ENCODE peak calls at places on chromosomes 16 and 17, in ten cellular contexts. One of them, this sample, is unnamed.

GRCh38 chr17:45247429-45248131 is 14.3 kb downstream of the SPATA32 start:
- DNase-seq in OCI-LY7: peak
- DNase-seq in sigmoid colon: peak
- DNase-seq in stimulated activated CD4-positive, alpha-beta T cell treated with anti-CD3 and anti-CD28 coated beads, Interleukin-1b, Interleukin-23, amount 100 ng/mL, for 24 hours: peak
- DNase-seq in psoas muscle: peak
- DNase-seq in GM18507: peak
- DNase-seq in SK-N-MC: no peak
- DNase-seq in HTR-8/SVneo: peak
- DNase-seq in CD4-positive, CD25-positive, alpha-beta regulatory T cell: peak
- DNase-seq in NCI-H69: peak
- DNase-seq in this sample: peak

GRCh38 chr17:57502696-57503307 is 242.3 kb downstream of the CCDC182 start:
- DNase-seq in stimulated activated CD4-positive, alpha-beta T cell treated with anti-CD3 and anti-CD28 coated beads, Interleukin-1b, Interleukin-23, amount 100 ng/mL, for 24 hours: no peak
- DNase-seq in SK-N-MC: no peak
- DNase-seq in HTR-8/SVneo: no peak
- DNase-seq in GM18507: no peak
- DNase-seq in CD4-positive, CD25-positive, alpha-beta regulatory T cell: no peak
- DNase-seq in NCI-H69: peak
- DNase-seq in OCI-LY7: no peak
- DNase-seq in sigmoid colon: no peak
- DNase-seq in psoas muscle: no peak
- DNase-seq in this sample: no peak

GRCh38 chr17:21452377-21453143 is 76.4 kb downstream of the KCNJ12 start:
- DNase-seq in OCI-LY7: peak
- DNase-seq in sigmoid colon: peak
- DNase-seq in stimulated activated CD4-positive, alpha-beta T cell treated with anti-CD3 and anti-CD28 coated beads, Interleukin-1b, Interleukin-23, amount 100 ng/mL, for 24 hours: no peak
- DNase-seq in HTR-8/SVneo: no peak
- DNase-seq in CD4-positive, CD25-positive, alpha-beta regulatory T cell: peak
- DNase-seq in SK-N-MC: no peak
- DNase-seq in psoas muscle: peak
- DNase-seq in GM18507: no peak
- DNase-seq in NCI-H69: peak
- DNase-seq in this sample: no peak

GRCh38 chr17:37417852-37418251 is 11.2 kb downstream of the TADA2A start:
- DNase-seq in stimulated activated CD4-positive, alpha-beta T cell treated with anti-CD3 and anti-CD28 coated beads, Interleukin-1b, Interleukin-23, amount 100 ng/mL, for 24 hours: no peak
- DNase-seq in CD4-positive, CD25-positive, alpha-beta regulatory T cell: no peak
- DNase-seq in OCI-LY7: no peak
- DNase-seq in NCI-H69: no peak
- DNase-seq in psoas muscle: no peak
- DNase-seq in HTR-8/SVneo: no peak
- DNase-seq in SK-N-MC: no peak
- DNase-seq in sigmoid colon: no peak
- DNase-seq in GM18507: no peak
- DNase-seq in this sample: no peak

GRCh38 chr16:3074860-3075545 is 9.6 kb downstream of the IL32 start:
- DNase-seq in sigmoid colon: no peak
- DNase-seq in HTR-8/SVneo: no peak
- DNase-seq in psoas muscle: peak
- DNase-seq in OCI-LY7: peak
- DNase-seq in stimulated activated CD4-positive, alpha-beta T cell treated with anti-CD3 and anti-CD28 coated beads, Interleukin-1b, Interleukin-23, amount 100 ng/mL, for 24 hours: no peak
- DNase-seq in GM18507: no peak
- DNase-seq in NCI-H69: no peak
- DNase-seq in CD4-positive, CD25-positive, alpha-beta regulatory T cell: peak
- DNase-seq in SK-N-MC: no peak
- DNase-seq in this sample: no peak

GRCh38 chr17:67636841-67637240 is 80.9 kb upstream of the NOL11 start:
- DNase-seq in sigmoid colon: no peak
- DNase-seq in SK-N-MC: no peak
- DNase-seq in HTR-8/SVneo: no peak
- DNase-seq in psoas muscle: no peak
- DNase-seq in OCI-LY7: no peak
- DNase-seq in stimulated activated CD4-positive, alpha-beta T cell treated with anti-CD3 and anti-CD28 coated beads, Interleukin-1b, Interleukin-23, amount 100 ng/mL, for 24 hours: no peak
- DNase-seq in CD4-positive, CD25-positive, alpha-beta regulatory T cell: no peak
- DNase-seq in NCI-H69: no peak
- DNase-seq in GM18507: no peak
- DNase-seq in this sample: no peak

GRCh38 chr16:2429771-2430663 is 770 bp downstream of the CCNF start:
- DNase-seq in SK-N-MC: no peak
- DNase-seq in HTR-8/SVneo: no peak
- DNase-seq in NCI-H69: peak
- DNase-seq in psoas muscle: peak
- DNase-seq in CD4-positive, CD25-positive, alpha-beta regulatory T cell: no peak
- DNase-seq in sigmoid colon: no peak
- DNase-seq in stimulated activated CD4-positive, alpha-beta T cell treated with anti-CD3 and anti-CD28 coated beads, Interleukin-1b, Interleukin-23, amount 100 ng/mL, for 24 hours: no peak
- DNase-seq in GM18507: no peak
- DNase-seq in OCI-LY7: peak
- DNase-seq in this sample: no peak

GRCh38 chr16:70160388-70160787 is 13.2 kb upstream of the CLEC18C start:
- DNase-seq in sigmoid colon: no peak
- DNase-seq in SK-N-MC: no peak
- DNase-seq in OCI-LY7: no peak
- DNase-seq in NCI-H69: no peak
- DNase-seq in GM18507: no peak
- DNase-seq in CD4-positive, CD25-positive, alpha-beta regulatory T cell: no peak
- DNase-seq in stimulated activated CD4-positive, alpha-beta T cell treated with anti-CD3 and anti-CD28 coated beads, Interleukin-1b, Interleukin-23, amount 100 ng/mL, for 24 hours: no peak
- DNase-seq in HTR-8/SVneo: peak
- DNase-seq in psoas muscle: no peak
- DNase-seq in this sample: no peak

GRCh38 chr17:19705201-19705600 is 11.2 kb downstream of the SLC47A2 start:
- DNase-seq in OCI-LY7: no peak
- DNase-seq in GM18507: no peak
- DNase-seq in NCI-H69: no peak
- DNase-seq in SK-N-MC: no peak
- DNase-seq in sigmoid colon: no peak
- DNase-seq in stimulated activated CD4-positive, alpha-beta T cell treated with anti-CD3 and anti-CD28 coated beads, Interleukin-1b, Interleukin-23, amount 100 ng/mL, for 24 hours: no peak
- DNase-seq in HTR-8/SVneo: no peak
- DNase-seq in psoas muscle: no peak
- DNase-seq in CD4-positive, CD25-positive, alpha-beta regulatory T cell: no peak
- DNase-seq in this sample: no peak

GRCh38 chr16:69073181-69073669 is 32.2 kb upstream of the HAS3 start:
- DNase-seq in HTR-8/SVneo: peak
- DNase-seq in stimulated activated CD4-positive, alpha-beta T cell treated with anti-CD3 and anti-CD28 coated beads, Interleukin-1b, Interleukin-23, amount 100 ng/mL, for 24 hours: no peak
- DNase-seq in OCI-LY7: no peak
- DNase-seq in SK-N-MC: no peak
- DNase-seq in NCI-H69: peak
- DNase-seq in GM18507: no peak
- DNase-seq in CD4-positive, CD25-positive, alpha-beta regulatory T cell: no peak
- DNase-seq in psoas muscle: no peak
- DNase-seq in sigmoid colon: no peak
- DNase-seq in this sample: no peak

GRCh38 chr17:49621946-49622529 is 46.4 kb downstream of the NXPH3 start:
- DNase-seq in NCI-H69: no peak
- DNase-seq in HTR-8/SVneo: no peak
- DNase-seq in sigmoid colon: no peak
- DNase-seq in stimulated activated CD4-positive, alpha-beta T cell treated with anti-CD3 and anti-CD28 coated beads, Interleukin-1b, Interleukin-23, amount 100 ng/mL, for 24 hours: no peak
- DNase-seq in GM18507: no peak
- DNase-seq in CD4-positive, CD25-positive, alpha-beta regulatory T cell: no peak
- DNase-seq in OCI-LY7: no peak
- DNase-seq in SK-N-MC: no peak
- DNase-seq in psoas muscle: no peak
- DNase-seq in this sample: no peak

GRCh38 chr16:17070882-17071592 is 399.7 kb downstream of the XYLT1 start:
- DNase-seq in sigmoid colon: no peak
- DNase-seq in OCI-LY7: peak
- DNase-seq in NCI-H69: no peak
- DNase-seq in HTR-8/SVneo: no peak
- DNase-seq in GM18507: peak
- DNase-seq in psoas muscle: no peak
- DNase-seq in SK-N-MC: peak
- DNase-seq in stimulated activated CD4-positive, alpha-beta T cell treated with anti-CD3 and anti-CD28 coated beads, Interleukin-1b, Interleukin-23, amount 100 ng/mL, for 24 hours: peak
- DNase-seq in CD4-positive, CD25-positive, alpha-beta regulatory T cell: peak
- DNase-seq in this sample: peak

GRCh38 chr17:21523482-21524210 is 147.5 kb downstream of the KCNJ12 start:
- DNase-seq in GM18507: no peak
- DNase-seq in sigmoid colon: no peak
- DNase-seq in NCI-H69: no peak
- DNase-seq in OCI-LY7: no peak
- DNase-seq in HTR-8/SVneo: no peak
- DNase-seq in SK-N-MC: no peak
- DNase-seq in psoas muscle: no peak
- DNase-seq in stimulated activated CD4-positive, alpha-beta T cell treated with anti-CD3 and anti-CD28 coated beads, Interleukin-1b, Interleukin-23, amount 100 ng/mL, for 24 hours: no peak
- DNase-seq in CD4-positive, CD25-positive, alpha-beta regulatory T cell: no peak
- DNase-seq in this sample: no peak

GRCh38 chr16:11667824-11668589 is at the start of gene SNN:
- DNase-seq in CD4-positive, CD25-positive, alpha-beta regulatory T cell: peak
- DNase-seq in SK-N-MC: no peak
- DNase-seq in GM18507: peak
- DNase-seq in HTR-8/SVneo: peak
- DNase-seq in NCI-H69: peak
- DNase-seq in sigmoid colon: peak
- DNase-seq in psoas muscle: peak
- DNase-seq in stimulated activated CD4-positive, alpha-beta T cell treated with anti-CD3 and anti-CD28 coated beads, Interleukin-1b, Interleukin-23, amount 100 ng/mL, for 24 hours: peak
- DNase-seq in OCI-LY7: peak
- DNase-seq in this sample: peak

GRCh38 chr16:64254443-64255367 is 867.2 kb downstream of the CDH11 start:
- DNase-seq in CD4-positive, CD25-positive, alpha-beta regulatory T cell: no peak
- DNase-seq in HTR-8/SVneo: no peak
- DNase-seq in stimulated activated CD4-positive, alpha-beta T cell treated with anti-CD3 and anti-CD28 coated beads, Interleukin-1b, Interleukin-23, amount 100 ng/mL, for 24 hours: no peak
- DNase-seq in OCI-LY7: no peak
- DNase-seq in NCI-H69: no peak
- DNase-seq in SK-N-MC: no peak
- DNase-seq in GM18507: no peak
- DNase-seq in psoas muscle: no peak
- DNase-seq in sigmoid colon: no peak
- DNase-seq in this sample: no peak

GRCh38 chr17:31931781-31932180 is 5.0 kb upstream of the SUZ12 start:
- DNase-seq in OCI-LY7: no peak
- DNase-seq in SK-N-MC: no peak
- DNase-seq in NCI-H69: no peak
- DNase-seq in HTR-8/SVneo: no peak
- DNase-seq in GM18507: no peak
- DNase-seq in sigmoid colon: no peak
- DNase-seq in CD4-positive, CD25-positive, alpha-beta regulatory T cell: no peak
- DNase-seq in psoas muscle: no peak
- DNase-seq in stimulated activated CD4-positive, alpha-beta T cell treated with anti-CD3 and anti-CD28 coated beads, Interleukin-1b, Interleukin-23, amount 100 ng/mL, for 24 hours: no peak
- DNase-seq in this sample: no peak

GRCh38 chr17:50676065-50676975 is 31.4 kb downstream of the ANKRD40 start:
- DNase-seq in sigmoid colon: peak
- DNase-seq in HTR-8/SVneo: no peak
- DNase-seq in OCI-LY7: no peak
- DNase-seq in psoas muscle: no peak
- DNase-seq in GM18507: no peak
- DNase-seq in NCI-H69: no peak
- DNase-seq in CD4-positive, CD25-positive, alpha-beta regulatory T cell: no peak
- DNase-seq in stimulated activated CD4-positive, alpha-beta T cell treated with anti-CD3 and anti-CD28 coated beads, Interleukin-1b, Interleukin-23, amount 100 ng/mL, for 24 hours: no peak
- DNase-seq in SK-N-MC: no peak
- DNase-seq in this sample: no peak

GRCh38 chr17:28940142-28940541 is 11.2 kb downstream of the PHF12 start:
- DNase-seq in NCI-H69: no peak
- DNase-seq in psoas muscle: no peak
- DNase-seq in CD4-positive, CD25-positive, alpha-beta regulatory T cell: no peak
- DNase-seq in stimulated activated CD4-positive, alpha-beta T cell treated with anti-CD3 and anti-CD28 coated beads, Interleukin-1b, Interleukin-23, amount 100 ng/mL, for 24 hours: no peak
- DNase-seq in GM18507: no peak
- DNase-seq in HTR-8/SVneo: no peak
- DNase-seq in sigmoid colon: no peak
- DNase-seq in SK-N-MC: no peak
- DNase-seq in OCI-LY7: no peak
- DNase-seq in this sample: no peak

GRCh38 chr17:79955167-79955549 is 80.5 kb downstream of the TBC1D16 start:
- DNase-seq in HTR-8/SVneo: no peak
- DNase-seq in psoas muscle: peak
- DNase-seq in OCI-LY7: no peak
- DNase-seq in SK-N-MC: no peak
- DNase-seq in sigmoid colon: no peak
- DNase-seq in NCI-H69: no peak
- DNase-seq in GM18507: no peak
- DNase-seq in stimulated activated CD4-positive, alpha-beta T cell treated with anti-CD3 and anti-CD28 coated beads, Interleukin-1b, Interleukin-23, amount 100 ng/mL, for 24 hours: no peak
- DNase-seq in CD4-positive, CD25-positive, alpha-beta regulatory T cell: no peak
- DNase-seq in this sample: no peak

GRCh38 chr17:78114831-78115723 is 13.5 kb downstream of the TMC6 start:
- DNase-seq in stimulated activated CD4-positive, alpha-beta T cell treated with anti-CD3 and anti-CD28 coated beads, Interleukin-1b, Interleukin-23, amount 100 ng/mL, for 24 hours: no peak
- DNase-seq in SK-N-MC: no peak
- DNase-seq in CD4-positive, CD25-positive, alpha-beta regulatory T cell: no peak
- DNase-seq in NCI-H69: no peak
- DNase-seq in HTR-8/SVneo: no peak
- DNase-seq in psoas muscle: peak
- DNase-seq in OCI-LY7: no peak
- DNase-seq in GM18507: no peak
- DNase-seq in sigmoid colon: no peak
- DNase-seq in this sample: no peak

GRCh38 chr17:61284174-61284573 is 115.5 kb upstream of the TBX2 start:
- DNase-seq in CD4-positive, CD25-positive, alpha-beta regulatory T cell: no peak
- DNase-seq in sigmoid colon: no peak
- DNase-seq in NCI-H69: no peak
- DNase-seq in HTR-8/SVneo: peak
- DNase-seq in GM18507: no peak
- DNase-seq in SK-N-MC: no peak
- DNase-seq in OCI-LY7: no peak
- DNase-seq in stimulated activated CD4-positive, alpha-beta T cell treated with anti-CD3 and anti-CD28 coated beads, Interleukin-1b, Interleukin-23, amount 100 ng/mL, for 24 hours: no peak
- DNase-seq in psoas muscle: no peak
- DNase-seq in this sample: no peak

GRCh38 chr17:41919840-41920579 is 1.3 kb upstream of the ACLY start:
- DNase-seq in SK-N-MC: no peak
- DNase-seq in OCI-LY7: no peak
- DNase-seq in HTR-8/SVneo: no peak
- DNase-seq in sigmoid colon: peak
- DNase-seq in stimulated activated CD4-positive, alpha-beta T cell treated with anti-CD3 and anti-CD28 coated beads, Interleukin-1b, Interleukin-23, amount 100 ng/mL, for 24 hours: no peak
- DNase-seq in psoas muscle: peak
- DNase-seq in CD4-positive, CD25-positive, alpha-beta regulatory T cell: no peak
- DNase-seq in GM18507: no peak
- DNase-seq in NCI-H69: peak
- DNase-seq in this sample: no peak

GRCh38 chr16:81491522-81492188 is 47.0 kb downstream of the CMIP start:
- DNase-seq in SK-N-MC: no peak
- DNase-seq in OCI-LY7: no peak
- DNase-seq in stimulated activated CD4-positive, alpha-beta T cell treated with anti-CD3 and anti-CD28 coated beads, Interleukin-1b, Interleukin-23, amount 100 ng/mL, for 24 hours: no peak
- DNase-seq in NCI-H69: no peak
- DNase-seq in sigmoid colon: no peak
- DNase-seq in CD4-positive, CD25-positive, alpha-beta regulatory T cell: no peak
- DNase-seq in GM18507: no peak
- DNase-seq in psoas muscle: peak
- DNase-seq in HTR-8/SVneo: no peak
- DNase-seq in this sample: no peak

GRCh38 chr17:27218719-27219488 is 75.0 kb upstream of the WSB1 start:
- DNase-seq in OCI-LY7: no peak
- DNase-seq in HTR-8/SVneo: no peak
- DNase-seq in NCI-H69: no peak
- DNase-seq in sigmoid colon: no peak
- DNase-seq in SK-N-MC: no peak
- DNase-seq in psoas muscle: no peak
- DNase-seq in GM18507: no peak
- DNase-seq in CD4-positive, CD25-positive, alpha-beta regulatory T cell: peak
- DNase-seq in stimulated activated CD4-positive, alpha-beta T cell treated with anti-CD3 and anti-CD28 coated beads, Interleukin-1b, Interleukin-23, amount 100 ng/mL, for 24 hours: no peak
- DNase-seq in this sample: no peak

GRCh38 chr17:14725729-14726128 is 424.8 kb downstream of the HS3ST3B1 start:
- DNase-seq in GM18507: no peak
- DNase-seq in SK-N-MC: no peak
- DNase-seq in sigmoid colon: no peak
- DNase-seq in CD4-positive, CD25-positive, alpha-beta regulatory T cell: no peak
- DNase-seq in NCI-H69: no peak
- DNase-seq in OCI-LY7: no peak
- DNase-seq in psoas muscle: no peak
- DNase-seq in HTR-8/SVneo: no peak
- DNase-seq in stimulated activated CD4-positive, alpha-beta T cell treated with anti-CD3 and anti-CD28 coated beads, Interleukin-1b, Interleukin-23, amount 100 ng/mL, for 24 hours: no peak
- DNase-seq in this sample: no peak

GRCh38 chr16:67445441-67445912 is 14.6 kb downstream of the HSD11B2 start:
- DNase-seq in psoas muscle: peak
- DNase-seq in OCI-LY7: no peak
- DNase-seq in HTR-8/SVneo: no peak
- DNase-seq in GM18507: no peak
- DNase-seq in NCI-H69: no peak
- DNase-seq in SK-N-MC: no peak
- DNase-seq in sigmoid colon: no peak
- DNase-seq in CD4-positive, CD25-positive, alpha-beta regulatory T cell: no peak
- DNase-seq in stimulated activated CD4-positive, alpha-beta T cell treated with anti-CD3 and anti-CD28 coated beads, Interleukin-1b, Interleukin-23, amount 100 ng/mL, for 24 hours: no peak
- DNase-seq in this sample: no peak

GRCh38 chr16:50050802-50051201 is 15.0 kb upstream of the HEATR3 start:
- DNase-seq in psoas muscle: no peak
- DNase-seq in GM18507: no peak
- DNase-seq in HTR-8/SVneo: no peak
- DNase-seq in OCI-LY7: no peak
- DNase-seq in SK-N-MC: no peak
- DNase-seq in CD4-positive, CD25-positive, alpha-beta regulatory T cell: no peak
- DNase-seq in NCI-H69: no peak
- DNase-seq in sigmoid colon: no peak
- DNase-seq in stimulated activated CD4-positive, alpha-beta T cell treated with anti-CD3 and anti-CD28 coated beads, Interleukin-1b, Interleukin-23, amount 100 ng/mL, for 24 hours: no peak
- DNase-seq in this sample: no peak

GRCh38 chr16:87201052-87201451 is 116.1 kb downstream of the C16orf95 start:
- DNase-seq in GM18507: no peak
- DNase-seq in CD4-positive, CD25-positive, alpha-beta regulatory T cell: no peak
- DNase-seq in HTR-8/SVneo: peak
- DNase-seq in OCI-LY7: no peak
- DNase-seq in psoas muscle: peak
- DNase-seq in sigmoid colon: peak
- DNase-seq in stimulated activated CD4-positive, alpha-beta T cell treated with anti-CD3 and anti-CD28 coated beads, Interleukin-1b, Interleukin-23, amount 100 ng/mL, for 24 hours: no peak
- DNase-seq in NCI-H69: peak
- DNase-seq in SK-N-MC: no peak
- DNase-seq in this sample: no peak